ENCODE peak calls at places on chromosomes 7 and 10, in six cellular contexts. D is IMR-90; J is CD4-positive, alpha-beta memory T cell; O is CD4-positive, CD25-positive, alpha-beta regulatory T cell; K is ascending aorta; W is A549. N is an unnamed sample.
A peak's percentile ranks its signal among the peaks of the same experiment; 100 is the strongest.

GRCh38 chr7:120867932-120868331 is 10.0 kb upstream of the TSPAN12 start:
- DNase-seq in O (no peak), J (no peak), K (no peak), W (no peak), D (no peak), N (no peak)

GRCh38 chr10:43203491-43204393 is 63.1 kb downstream of the RASGEF1A start:
- DNase-seq in D (no peak), J (peak; percentile 17), K (peak; percentile 63), W (no peak), O (no peak), N (peak; percentile 12)

GRCh38 chr10:47214520-47214919 is 85.5 kb upstream of the GDF10 start:
- DNase-seq in J (no peak), W (no peak), O (no peak), K (no peak), D (peak; percentile 8), N (no peak)

GRCh38 chr7:128361463-128362441 is at the start of gene PRRT4:
- DNase-seq in K (no peak), O (peak; percentile 55), W (peak; percentile 63), D (no peak), J (peak; percentile 57), N (no peak)

GRCh38 chr7:25839084-25839769 is 312.8 kb upstream of the NFE2L3 start:
- DNase-seq in J (no peak), W (no peak), O (no peak), D (no peak), K (no peak), N (no peak)

GRCh38 chr10:87500646-87501048 is 4.0 kb upstream of the MINPP1 start:
- DNase-seq in J (no peak), D (no peak), O (no peak), W (no peak), K (no peak), N (no peak)

GRCh38 chr7:131196808-131197207 is 130.9 kb upstream of the MKLN1 start:
- DNase-seq in W (no peak), O (no peak), J (no peak), K (no peak), D (peak; percentile 49), N (no peak)

GRCh38 chr7:113404245-113404644 is 285.9 kb upstream of the SMIM30 start:
- DNase-seq in D (no peak), K (no peak), W (peak; percentile 3), J (no peak), O (no peak), N (no peak)

GRCh38 chr10:3151889-3152565 is 20.6 kb downstream of the PITRM1 start:
- DNase-seq in O (no peak), J (no peak), D (no peak), W (no peak), K (peak; percentile 61), N (no peak)

GRCh38 chr7:120587281-120587680 is 270.7 kb downstream of the TSPAN12 start:
- DNase-seq in K (no peak), W (no peak), O (no peak), D (no peak), J (no peak), N (no peak)

GRCh38 chr7:47591655-47592572 is 10.0 kb upstream of the TNS3 start:
- DNase-seq in W (peak; percentile 73), K (no peak), D (peak; percentile 81), O (no peak), J (no peak), N (no peak)

GRCh38 chr7:91228927-91229326 is 35.3 kb upstream of the FZD1 start:
- DNase-seq in D (peak; percentile 51), J (no peak), K (no peak), O (no peak), W (no peak), N (no peak)

GRCh38 chr7:157656195-157656769 is 319.5 kb downstream of the DNAJB6 start:
- DNase-seq in W (no peak), J (no peak), K (peak; percentile 54), O (no peak), D (no peak), N (no peak)
- H3K9me3 ChIP-seq in W (no peaks in the 10 kb centered on the region), J (no peaks in the 10 kb centered on the region), K (no peaks in the 10 kb centered on the region), O (no peaks in the 10 kb centered on the region), D (peaks cover 50% of the 10 kb centered on the region), N (no peaks in the 10 kb centered on the region)

DNA sequence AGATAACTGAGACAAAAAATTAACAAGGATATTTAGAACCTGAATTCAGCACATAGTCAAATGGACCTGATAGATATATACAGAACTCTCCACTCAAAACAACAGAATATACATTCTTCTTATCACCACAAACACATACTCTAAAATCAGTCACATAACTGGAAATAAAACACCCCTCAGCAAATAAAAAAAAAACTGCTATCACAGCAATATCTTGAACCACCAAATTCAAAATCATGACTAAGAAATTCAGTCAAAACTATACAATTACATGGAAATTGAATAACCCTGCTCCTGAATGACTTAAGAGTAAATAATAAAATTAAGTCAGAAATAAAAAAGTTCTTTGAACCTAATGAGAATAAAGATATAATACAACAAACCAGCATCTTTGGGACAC is 30.0 kb upstream of the ZNF722 start:
- DNase-seq in W (no peak), D (no peak), O (no peak), J (no peak), K (no peak), N (no peak)
- H3K9me3 ChIP-seq in W (peaks cover 6% of the 10 kb centered on the region), D (peaks cover 4% of the 10 kb centered on the region), O (peaks cover 5% of the 10 kb centered on the region), J (no peaks in the 10 kb centered on the region), K (no peaks in the 10 kb centered on the region), N (no peaks in the 10 kb centered on the region)

DNA sequence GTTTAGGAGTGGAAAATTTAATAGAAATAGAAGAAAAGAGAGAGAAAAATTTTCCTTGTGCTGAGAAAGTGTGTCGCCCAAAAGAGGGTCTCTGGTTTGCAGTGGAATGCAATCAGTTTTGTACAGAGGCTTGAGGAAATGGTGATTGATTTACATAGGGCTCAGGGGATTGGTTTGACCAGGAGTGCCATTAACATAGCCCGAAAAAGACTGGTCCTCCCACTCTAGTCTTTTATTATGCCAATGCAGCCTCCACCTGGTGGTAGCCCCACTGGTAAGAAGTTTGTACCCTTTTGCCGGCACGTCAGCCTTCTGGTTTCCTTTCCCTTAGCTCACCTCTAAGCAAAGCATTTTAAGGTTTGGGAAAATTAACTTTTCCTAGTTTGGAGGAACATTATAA is 885.3 kb downstream of the XPNPEP1 start:
- DNase-seq in W (no peak), D (no peak), K (no peak), O (no peak), J (no peak), N (no peak)
- H3K9me3 ChIP-seq in W (no peaks in the 10 kb centered on the region), D (no peaks in the 10 kb centered on the region), K (peaks cover 4% of the 10 kb centered on the region), O (no peaks in the 10 kb centered on the region), J (no peaks in the 10 kb centered on the region), N (peaks cover 5% of the 10 kb centered on the region)

GRCh38 chr10:38050212-38050611 is 39.7 kb downstream of the ZNF33A start:
- DNase-seq in D (no peak), K (no peak), O (no peak), J (no peak), W (no peak), N (no peak)
- H3K9me3 ChIP-seq in D (peaks cover 4% of the 10 kb centered on the region), K (peaks cover 26% of the 10 kb centered on the region), O (peaks cover 56% of the 10 kb centered on the region), J (no peaks in the 10 kb centered on the region), W (peaks cover 85% of the 10 kb centered on the region), N (peaks cover 38% of the 10 kb centered on the region)

GRCh38 chr10:131183546-131184045 is 127.9 kb downstream of the TCERG1L start:
- DNase-seq in J (no peak), O (no peak), W (no peak), K (no peak), D (no peak), N (no peak)
- H3K9me3 ChIP-seq in J (no peaks in the 10 kb centered on the region), O (no peaks in the 10 kb centered on the region), W (no peaks in the 10 kb centered on the region), K (no peaks in the 10 kb centered on the region), D (peaks cover 44% of the 10 kb centered on the region), N (no peaks in the 10 kb centered on the region)

DNA sequence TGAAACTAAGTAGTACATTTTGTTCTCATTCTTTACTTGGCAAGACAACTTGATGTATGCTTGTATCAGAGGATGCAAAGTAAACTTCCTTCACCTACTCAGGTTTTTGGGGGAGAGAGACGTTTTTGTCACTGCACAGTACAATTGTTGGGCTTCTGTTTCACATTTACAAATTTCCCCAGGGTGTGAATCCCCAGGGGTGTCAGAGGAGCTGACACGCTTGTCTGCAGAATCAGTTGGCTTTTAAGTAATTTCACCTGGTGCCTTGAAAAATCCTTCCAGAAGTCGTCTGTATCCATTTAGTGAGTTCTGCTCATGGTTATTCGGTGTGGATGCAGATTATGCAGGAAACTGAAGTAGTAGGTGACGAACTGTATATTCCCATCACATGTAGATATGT is 1227.7 kb upstream of the CELF2 start:
- DNase-seq in D (no peak), W (no peak), K (no peak), O (no peak), J (no peak), N (no peak)
- H3K9me3 ChIP-seq in D (no peaks in the 10 kb centered on the region), W (no peaks in the 10 kb centered on the region), K (no peaks in the 10 kb centered on the region), O (no peaks in the 10 kb centered on the region), J (no peaks in the 10 kb centered on the region), N (no peaks in the 10 kb centered on the region)

GRCh38 chr10:132787253-132788179 is 1.6 kb upstream of the NKX6-2 start:
- DNase-seq in W (peak; percentile 43), O (no peak), D (no peak), J (no peak), K (no peak), N (no peak)
- H3K9me3 ChIP-seq in W (no peaks in the 10 kb centered on the region), O (no peaks in the 10 kb centered on the region), D (peaks cover 5% of the 10 kb centered on the region), J (no peaks in the 10 kb centered on the region), K (no peaks in the 10 kb centered on the region), N (no peaks in the 10 kb centered on the region)

GRCh38 chr10:11161910-11162309 is 144.2 kb downstream of the CELF2 start:
- DNase-seq in W (no peak), D (no peak), K (no peak), O (no peak), J (no peak), N (no peak)

GRCh38 chr10:11162828-11163599 is 145.3 kb downstream of the CELF2 start:
- DNase-seq in J (peak; percentile 93), W (no peak), K (peak; percentile 84), D (no peak), O (peak; percentile 96), N (peak; percentile 93)

GRCh38 chr10:11159543-11160215 is 142.0 kb downstream of the CELF2 start:
- DNase-seq in O (no peak), J (no peak), D (no peak), W (no peak), K (peak; percentile 54), N (no peak)

GRCh38 chr10:11158080-11158479 is 140.4 kb downstream of the CELF2 start:
- DNase-seq in K (no peak), W (no peak), O (no peak), D (no peak), J (no peak), N (no peak)

DNA sequence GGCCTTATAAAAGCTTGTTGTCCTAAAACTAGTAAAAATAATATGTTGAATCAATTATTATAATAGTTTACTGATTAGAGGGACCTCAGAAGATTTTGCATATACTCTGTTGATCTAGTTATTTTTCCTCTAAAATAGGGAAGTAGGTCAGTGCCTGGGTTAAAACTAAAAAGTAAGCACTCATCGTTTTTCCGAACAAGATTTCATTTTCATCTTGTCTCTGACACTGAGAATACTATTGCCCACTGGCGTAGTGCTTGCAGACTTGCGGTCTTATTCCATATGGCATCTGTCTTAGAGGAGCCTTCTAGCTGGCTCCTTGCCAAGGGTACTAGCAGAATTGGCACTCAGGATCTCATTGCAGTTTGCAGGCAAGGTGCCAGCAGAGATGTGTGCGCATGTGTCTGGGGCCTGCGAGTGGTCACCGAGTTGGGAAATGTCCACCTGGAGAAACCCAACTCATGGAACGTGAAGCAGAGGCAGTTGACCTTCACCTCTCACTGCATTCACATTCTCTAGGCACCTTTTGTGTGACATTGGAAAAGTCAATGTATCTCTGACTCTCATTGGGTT is 143.4 kb downstream of the CELF2 start:
- DNase-seq in J (no peak), K (peak; percentile 69), O (no peak), D (no peak), W (no peak), N (no peak)
- H3K9me3 ChIP-seq in J (no peaks in the 10 kb centered on the region), K (no peaks in the 10 kb centered on the region), O (no peaks in the 10 kb centered on the region), D (no peaks in the 10 kb centered on the region), W (no peaks in the 10 kb centered on the region), N (no peaks in the 10 kb centered on the region)

N was measured in naive thymus-derived CD4-positive, alpha-beta T cell.